ENCODE peak calls at places on chromosomes 5 and 9, in ten cellular contexts. R is astrocyte of the spinal cord, E is hypothalamus, V is Peyer's patch, L is AG08396, W is NCI-H69, B is esophagus squamous epithelium, C is adrenal gland, H is GM23248, I is adipocyte. Z is an unnamed sample.

GRCh38 chr9:133635098-133635497 is 1.1 kb upstream of the DBH start:
- DNase-seq in W (no peak), R (no peak), B (no peak), L (no peak), E (no peak), C (no peak), I (no peak), H (no peak), V (no peak), Z (no peak)

GRCh38 chr5:176535655-176536131 is 1.5 kb downstream of the RNF44 start:
- DNase-seq in V (peak), I (peak), R (no peak), W (peak), C (no peak), E (no peak), H (peak), B (no peak), L (no peak), Z (no peak)

GRCh38 chr5:142385194-142385593 is 60.4 kb upstream of the SPRY4 start:
- DNase-seq in E (no peak), I (peak), H (peak), W (no peak), L (peak), V (no peak), R (peak), B (no peak), C (no peak), Z (peak)

GRCh38 chr5:179115845-179116524 is 55.8 kb downstream of the ZNF354C start:
- DNase-seq in B (no peak), C (no peak), I (no peak), H (no peak), W (no peak), R (no peak), L (peak), V (no peak), E (no peak), Z (no peak)

GRCh38 chr5:180083529-180084060 is 12.0 kb upstream of the RNF130 start:
- DNase-seq in H (no peak), W (no peak), C (no peak), E (no peak), L (no peak), V (no peak), R (no peak), I (no peak), B (no peak), Z (no peak)

GRCh38 chr5:72314571-72315172 is 5.4 kb downstream of the MRPS27 start:
- DNase-seq in B (no peak), I (peak), W (peak), E (no peak), V (no peak), L (peak), C (peak), H (peak), R (peak), Z (peak)

GRCh38 chr9:87592554-87593394 is 95.1 kb downstream of the DAPK1 start:
- DNase-seq in V (no peak), C (peak), H (peak), I (peak), R (peak), E (no peak), W (no peak), L (peak), B (no peak), Z (peak)

GRCh38 chr5:83583859-83584258 is 112.3 kb downstream of the VCAN start:
- DNase-seq in V (no peak), L (no peak), H (peak), E (no peak), R (peak), I (peak), C (no peak), B (no peak), W (no peak), Z (peak)

GRCh38 chr9:114592356-114592755 is 4.8 kb downstream of the ATP6V1G1 start:
- DNase-seq in C (peak), W (no peak), H (peak), L (no peak), V (no peak), R (peak), B (no peak), I (peak), E (no peak), Z (peak)

GRCh38 chr9:130215341-130216119 is 43.3 kb downstream of the NCS1 start:
- DNase-seq in W (no peak), B (no peak), E (no peak), R (peak), C (peak), V (no peak), L (no peak), I (no peak), H (peak), Z (peak)

GRCh38 chr5:180592176-180592575 is 877 bp upstream of the SCGB3A1 start:
- DNase-seq in I (no peak), E (no peak), B (no peak), V (no peak), L (no peak), W (no peak), H (no peak), R (no peak), C (no peak), Z (no peak)

GRCh38 chr9:71719585-71719984 is 48.7 kb downstream of the CEMIP2 start:
- DNase-seq in L (no peak), C (no peak), R (peak), W (no peak), I (peak), H (peak), B (no peak), V (no peak), E (no peak), Z (peak)

GRCh38 chr9:134679616-134680392 is 38.2 kb downstream of the COL5A1 start:
- DNase-seq in V (peak), I (no peak), L (no peak), C (no peak), B (no peak), H (no peak), W (no peak), E (no peak), R (no peak), Z (no peak)

GRCh38 chr9:134993996-134994720 is 76.4 kb upstream of the FCN1 start:
- DNase-seq in L (no peak), W (no peak), B (no peak), E (no peak), R (no peak), H (no peak), C (no peak), V (peak), I (no peak), Z (no peak)

GRCh38 chr5:161751265-161751664 is 65.7 kb downstream of the GABRA6 start:
- DNase-seq in H (no peak), B (no peak), E (no peak), C (no peak), W (no peak), V (no peak), I (no peak), L (no peak), R (no peak), Z (no peak)

GRCh38 chr5:67009028-67009427 is 187.6 kb downstream of the CD180 start:
- DNase-seq in W (no peak), E (no peak), I (no peak), R (no peak), V (no peak), L (no peak), C (no peak), B (no peak), H (no peak), Z (no peak)

GRCh38 chr9:129954868-129955550 is 88.0 kb downstream of the FNBP1 start:
- DNase-seq in C (peak), V (no peak), I (peak), L (no peak), B (no peak), H (peak), W (no peak), E (no peak), R (peak), Z (peak)

GRCh38 chr5:132915681-132916080 is 42.2 kb downstream of the LEAP2 start:
- DNase-seq in I (no peak), H (peak), W (no peak), B (no peak), V (no peak), C (no peak), E (no peak), L (no peak), R (no peak), Z (peak)

GRCh38 chr9:81193362-81194339 is 495.7 kb downstream of the TLE1 start:
- DNase-seq in I (peak), H (no peak), E (no peak), L (no peak), W (peak), V (no peak), C (no peak), R (no peak), B (no peak), Z (no peak)

GRCh38 chr5:14457475-14457874 is 124.1 kb upstream of the OTULINL start:
- DNase-seq in W (peak), R (no peak), C (no peak), H (no peak), B (no peak), E (no peak), V (no peak), L (no peak), I (no peak), Z (no peak)

GRCh38 chr5:39102684-39103155 is 28.5 kb upstream of the RICTOR start:
- DNase-seq in H (peak), V (no peak), W (no peak), B (no peak), I (no peak), R (no peak), E (no peak), L (no peak), C (peak), Z (peak)

GRCh38 chr5:32443145-32443540 is 1.4 kb downstream of the ZFR start:
- DNase-seq in E (no peak), B (no peak), V (no peak), R (peak), L (peak), W (peak), C (no peak), H (peak), I (peak), Z (peak)

GRCh38 chr9:104890433-104890770 is 37.6 kb downstream of the ABCA1 start:
- DNase-seq in H (no peak), V (no peak), R (no peak), I (no peak), E (no peak), L (no peak), C (no peak), W (no peak), B (no peak), Z (no peak)

GRCh38 chr9:95102001-95102433 is 215.5 kb downstream of the FANCC start:
- DNase-seq in B (no peak), C (no peak), L (no peak), E (peak), V (peak), R (no peak), W (no peak), I (no peak), H (no peak), Z (no peak)

GRCh38 chr9:107730691-107731090 is 241.1 kb upstream of the KLF4 start:
- DNase-seq in V (no peak), E (no peak), R (no peak), I (no peak), W (peak), H (no peak), C (no peak), B (no peak), L (no peak), Z (no peak)

GRCh38 chr5:180779985-180780610 is 22.5 kb downstream of the MGAT1 start:
- DNase-seq in W (no peak), L (no peak), V (no peak), B (no peak), R (no peak), I (no peak), C (no peak), H (no peak), E (no peak), Z (no peak)

GRCh38 chr9:75452512-75452911 is 364.2 kb downstream of the OSTF1 start:
- DNase-seq in V (no peak), L (no peak), B (no peak), E (no peak), I (no peak), H (no peak), R (no peak), C (no peak), W (no peak), Z (no peak)

GRCh38 chr9:105281926-105282325 is 37.5 kb downstream of the SLC44A1 start:
- DNase-seq in W (no peak), E (no peak), B (no peak), L (no peak), R (no peak), V (no peak), I (no peak), C (no peak), H (peak), Z (peak)

GRCh38 chr9:106757539-106757938 is 105.4 kb upstream of the ZNF462 start:
- DNase-seq in I (no peak), E (no peak), W (peak), B (no peak), C (no peak), R (no peak), L (no peak), H (no peak), V (no peak), Z (no peak)

GRCh38 chr5:17054911-17055310 is 118.8 kb upstream of the MYO10 start:
- DNase-seq in L (no peak), H (no peak), V (no peak), E (no peak), C (no peak), R (no peak), I (no peak), W (no peak), B (no peak), Z (peak)

GRCh38 chr5:96415897-96416296 is 17.2 kb downstream of the PCSK1 start:
- DNase-seq in I (no peak), E (no peak), B (no peak), H (no peak), C (no peak), W (no peak), L (no peak), R (no peak), V (no peak), Z (no peak)